ENCODE peak calls at places on chromosomes 16 and 17, in five cellular contexts. X, Z, R, F and Y are unnamed samples.

GRCh38 chr16:82344157-82344556 is 174.1 kb upstream of the MPHOSPH6 start:
- DNase-seq in R (no peak), Z (no peak), X (peak), F (peak), Y (peak)

GRCh38 chr16:48050871-48051270 is 104.9 kb downstream of the ABCC12 start:
- DNase-seq in Z (no peak), R (no peak), X (peak), F (no peak), Y (peak)

GRCh38 chr16:48541108-48541786 is 68.7 kb downstream of the N4BP1 start:
- DNase-seq in Z (no peak), X (no peak), F (no peak), R (no peak), Y (no peak)

GRCh38 chr17:80362428-80363119 is 52.4 kb upstream of the ENDOV start:
- DNase-seq in Z (peak), R (no peak), F (peak), X (no peak), Y (no peak)

GRCh38 chr16:88375236-88376052 is 7.3 kb upstream of the ZNF469 start:
- DNase-seq in F (no peak), X (no peak), Z (no peak), R (no peak), Y (no peak)

GRCh38 chr17:10875411-10875810 is 37.5 kb upstream of the PIRT start:
- DNase-seq in R (no peak), F (no peak), Z (no peak), X (peak), Y (peak)

GRCh38 chr17:13209091-13209490 is 191.3 kb upstream of the ELAC2 start:
- DNase-seq in X (no peak), Z (peak), F (no peak), R (no peak), Y (no peak)

GRCh38 chr16:84986102-84986501 is 25.2 kb downstream of the ZDHHC7 start:
- DNase-seq in F (no peak), X (no peak), R (no peak), Z (no peak), Y (no peak)

GRCh38 chr17:69870751-69871199 is 204.2 kb upstream of the KCNJ16 start:
- DNase-seq in X (peak), F (no peak), Z (peak), R (peak), Y (peak)

GRCh38 chr16:83903739-83904138 is 4.8 kb downstream of the MLYCD start:
- DNase-seq in Z (peak), X (no peak), R (no peak), F (peak), Y (no peak)

GRCh38 chr16:76541062-76541461 is 263.9 kb downstream of the CNTNAP4 start:
- DNase-seq in F (no peak), R (no peak), Z (no peak), X (no peak), Y (no peak)

GRCh38 chr16:15790458-15790857 is 66.4 kb downstream of the MYH11 start:
- DNase-seq in R (no peak), F (no peak), Z (no peak), X (no peak), Y (no peak)

GRCh38 chr17:7355053-7355452 is at the start of gene TMEM95:
- DNase-seq in F (no peak), R (no peak), Z (no peak), X (no peak), Y (no peak)

DNA sequence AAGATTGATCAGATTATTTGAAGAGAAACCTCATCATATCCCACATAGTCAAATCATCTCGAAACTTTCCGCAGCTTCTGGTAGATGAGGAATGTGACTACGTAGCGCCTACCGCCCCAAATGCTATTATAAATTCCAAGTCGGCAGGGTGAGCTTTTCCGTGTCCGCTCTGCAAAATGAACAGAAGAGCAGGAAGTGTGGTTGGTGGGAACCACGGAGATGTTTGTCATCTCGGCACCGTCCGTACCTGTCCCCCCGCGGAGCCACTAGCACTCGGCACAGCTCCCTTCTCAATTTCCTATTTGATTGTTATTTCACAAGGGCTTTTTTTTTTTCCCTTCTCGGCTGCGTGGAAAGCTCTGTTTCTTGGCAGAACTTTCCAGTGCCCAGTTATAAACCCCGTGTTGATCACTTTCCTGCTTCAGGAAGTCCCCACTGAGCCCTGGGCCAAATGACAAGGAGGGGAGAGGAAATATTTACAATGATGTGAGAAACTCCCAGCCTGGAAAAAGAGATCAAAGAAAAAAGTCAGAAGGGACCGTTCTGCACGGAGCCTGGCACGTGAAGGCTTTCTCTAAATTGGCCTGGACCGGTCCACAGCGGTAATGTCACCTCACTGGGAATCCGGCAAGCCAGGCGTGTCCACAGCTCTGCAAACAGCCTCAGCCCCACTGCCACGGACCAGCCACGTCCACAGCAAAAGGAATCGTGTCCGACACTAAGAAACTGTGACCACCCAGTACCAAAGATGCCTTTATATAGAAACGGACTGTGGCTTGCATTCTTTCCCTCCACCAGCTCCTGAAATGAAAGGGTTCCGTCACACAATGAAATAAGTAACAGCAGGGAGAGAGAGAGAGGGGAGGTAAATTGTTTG is 65.0 kb downstream of the MRM3 start:
- DNase-seq in X (no peak), Z (no peak), F (peak), R (no peak), Y (no peak)
- H3K4me3 ChIP-seq in X (no peak), Z (peak), F (no peak), R (peak), Y (no peak)

DNA sequence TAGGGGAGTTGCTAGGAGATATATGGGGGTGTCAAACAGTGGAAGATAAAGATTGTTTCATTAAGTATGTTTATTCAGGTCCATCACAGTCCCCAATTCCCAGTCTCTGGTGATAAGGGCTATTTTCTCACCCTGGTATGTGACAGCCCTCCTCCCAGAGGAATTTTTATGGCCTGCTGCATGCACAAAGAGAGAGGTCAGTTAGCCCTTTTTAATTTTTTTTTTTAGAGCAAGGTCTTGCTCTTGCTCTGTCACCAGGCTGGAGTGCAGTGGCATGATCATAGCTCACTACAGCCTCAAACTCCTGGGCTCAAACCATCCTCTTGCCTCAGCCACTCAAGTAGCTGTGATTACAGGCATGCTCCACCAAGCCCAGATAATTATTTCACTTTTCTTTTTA is 53.6 kb upstream of the ATF7IP2 start:
- DNase-seq in F (peak), R (no peak), X (peak), Z (no peak), Y (peak)
- H3K4me3 ChIP-seq in F (no peak), R (no peak), X (no peak), Z (no peak), Y (no peak)

DNA sequence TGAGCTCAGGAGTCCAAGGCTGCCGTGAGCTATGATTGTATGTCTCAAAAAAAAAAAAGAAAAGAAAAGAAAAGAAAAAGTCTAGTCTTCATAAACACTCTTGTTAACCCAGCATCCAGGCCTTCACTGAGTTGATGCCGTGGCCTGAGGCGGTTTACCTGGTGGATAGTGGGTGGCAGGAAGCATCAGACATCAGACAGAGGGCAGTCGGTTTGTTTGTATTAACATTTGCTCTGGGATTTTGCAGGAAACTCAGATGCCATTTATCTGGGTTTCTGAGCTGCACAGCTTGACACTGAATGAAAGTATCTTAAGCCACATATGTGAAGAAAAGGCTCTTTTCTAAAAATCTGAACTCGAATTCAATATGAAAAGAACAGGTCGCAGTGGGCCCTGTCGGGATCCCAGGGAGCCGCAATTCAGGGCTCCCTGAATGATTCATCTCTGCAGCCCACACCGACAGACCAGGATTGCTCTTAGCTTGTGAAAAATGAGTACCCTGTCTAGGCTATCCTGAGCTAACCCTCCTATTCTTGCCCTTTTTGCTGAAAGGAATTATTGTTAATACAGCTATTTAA is 1.1 kb upstream of the DBNDD1 start:
- DNase-seq in Z (peak), F (no peak), X (no peak), R (no peak), Y (peak)
- H3K4me3 ChIP-seq in Z (peak), F (no peak), X (peak), R (peak), Y (no peak)

GRCh38 chr17:48582750-48583069 is 4.6 kb upstream of the HOXB4 start:
- DNase-seq in X (no peak), F (no peak), Z (no peak), R (no peak), Y (no peak)
- H3K4me3 ChIP-seq in X (no peak), F (no peak), Z (peak), R (peak), Y (no peak)